ENCODE peak calls at places on chromosomes 2 and 18, in four cellular contexts. D is effector CD4-positive, alpha-beta T cell; C is chondrocyte; H is mesendoderm. U is an unnamed sample.

GRCh38 chr2:35391736-35392442 is 963.7 kb upstream of the CRIM1 start:
- DNase-seq in H (no peak), C (no peak), D (no peak), U (no peak)

GRCh38 chr2:176446718-176447414 is 177.6 kb downstream of the MTX2 start:
- DNase-seq in D (no peak), H (no peak), C (no peak), U (no peak)

GRCh38 chr18:39796413-39796812 is 2158.6 kb upstream of the PIK3C3 start:
- DNase-seq in H (no peak), D (no peak), C (no peak), U (no peak)

GRCh38 chr2:6723865-6724571 is 141.7 kb downstream of the CMPK2 start:
- DNase-seq in H (no peak), D (no peak), C (no peak), U (no peak)

GRCh38 chr2:23925702-23926288 is 1.1 kb downstream of the ATAD2B start:
- DNase-seq in D (peak), C (no peak), H (peak), U (peak)

GRCh38 chr2:182548031-182548950 is 121.5 kb upstream of the PDE1A start:
- DNase-seq in C (no peak), H (peak), D (no peak), U (no peak)

GRCh38 chr2:237282568-237283128 is 131.3 kb downstream of the COL6A3 start:
- DNase-seq in H (no peak), D (no peak), C (no peak), U (no peak)

GRCh38 chr2:101038455-101039255 is 36.6 kb downstream of the RPL31 start:
- DNase-seq in D (no peak), H (peak), C (no peak), U (no peak)

GRCh38 chr2:227163998-227164744 is at the start of the genes COL4A3 and COL4A4:
- DNase-seq in D (no peak), C (no peak), H (peak), U (no peak)

GRCh38 chr2:147968571-147968970 is 52.0 kb downstream of the ORC4 start:
- DNase-seq in C (no peak), D (no peak), H (no peak), U (no peak)

GRCh38 chr2:166563894-166564293 is 69.8 kb upstream of the SCN7A start:
- DNase-seq in H (no peak), C (no peak), D (no peak), U (no peak)

GRCh38 chr2:100589527-100589926 is 26.7 kb downstream of the PDCL3 start:
- DNase-seq in C (no peak), D (no peak), H (no peak), U (no peak)

GRCh38 chr18:71809711-71810110 is 734.4 kb downstream of the CBLN2 start:
- DNase-seq in D (no peak), H (no peak), C (no peak), U (no peak)

GRCh38 chr18:44894011-44894410 is 213.3 kb downstream of the SETBP1 start:
- DNase-seq in C (no peak), H (no peak), D (no peak), U (no peak)

GRCh38 chr18:33264566-33264965 is 176.0 kb downstream of the CCDC178 start:
- DNase-seq in D (no peak), H (peak), C (no peak), U (no peak)

GRCh38 chr2:119766944-119767343 is 7.2 kb downstream of the PTPN4 start:
- DNase-seq in D (no peak), C (no peak), H (peak), U (no peak)

GRCh38 chr2:207558106-207558505 is 28.3 kb downstream of the CREB1 start:
- DNase-seq in H (peak), C (no peak), D (no peak), U (no peak)

GRCh38 chr2:24123212-24124002 is at the start of the genes FAM228B and PFN4:
- DNase-seq in H (peak), C (peak), D (peak), U (peak)

GRCh38 chr2:239747771-239748170 is 277.4 kb downstream of the NDUFA10 start:
- DNase-seq in C (peak), H (no peak), D (no peak), U (no peak)

GRCh38 chr2:172972005-172972619 is 103.5 kb upstream of the MAP3K20 start:
- DNase-seq in H (peak), D (no peak), C (no peak), U (peak)

GRCh38 chr2:120932881-120933280 is 197.2 kb downstream of the GLI2 start:
- DNase-seq in D (no peak), C (no peak), H (no peak), U (no peak)

GRCh38 chr2:144546933-144547332 is 27.0 kb upstream of the ZEB2 start:
- DNase-seq in C (no peak), D (no peak), H (no peak), U (no peak)

GRCh38 chr2:56088411-56088810 is 95.4 kb upstream of the CCDC85A start:
- DNase-seq in D (no peak), C (no peak), H (no peak), U (no peak)